ENCODE peak calls at places on chromosomes 6 and 20, in five cellular contexts. A is naive thymus-derived CD4-positive, alpha-beta T cell; D is thoracic aorta; E is BJ; G is heart left ventricle. K is an unnamed sample.

GRCh38 chr6:33112148-33112547 is 36.4 kb downstream of the HLA-DPB1 start:
- DNase-seq in A (no peak), D (no peak), E (peak), G (peak), K (peak)

GRCh38 chr6:7569082-7569481 is 20.9 kb upstream of the SNRNP48 start:
- DNase-seq in A (no peak), D (no peak), E (no peak), G (no peak), K (no peak)

GRCh38 chr6:57265755-57266221 is 43.7 kb upstream of the RAB23 start:
- DNase-seq in A (no peak), D (no peak), E (no peak), G (no peak), K (no peak)

GRCh38 chr20:49785851-49786174 is 26.8 kb upstream of the SLC9A8 start:
- DNase-seq in A (no peak), D (no peak), E (no peak), G (no peak), K (no peak)

GRCh38 chr6:36820700-36821580 is 18.3 kb downstream of the CPNE5 start:
- DNase-seq in A (no peak), D (no peak), E (peak), G (peak), K (peak)

GRCh38 chr6:136464874-136465273 is 85.3 kb downstream of the MAP7 start:
- DNase-seq in A (no peak), D (no peak), E (no peak), G (no peak), K (no peak)

GRCh38 chr6:34867484-34867883 is 20.4 kb downstream of the TAF11 start:
- DNase-seq in A (no peak), D (no peak), E (no peak), G (no peak), K (no peak)

GRCh38 chr20:12638633-12639360 is 370.0 kb upstream of the SPTLC3 start:
- DNase-seq in A (no peak), D (no peak), E (no peak), G (no peak), K (no peak)

GRCh38 chr6:5950448-5950847 is 56.3 kb downstream of the NRN1 start:
- DNase-seq in A (peak), D (no peak), E (no peak), G (peak), K (no peak)

GRCh38 chr6:33175436-33176069 is 16.7 kb downstream of the COL11A2 start:
- DNase-seq in A (no peak), D (no peak), E (no peak), G (no peak), K (no peak)

GRCh38 chr6:90896165-90896549 is 309.3 kb upstream of the MAP3K7 start:
- DNase-seq in A (no peak), D (no peak), E (no peak), G (no peak), K (no peak)

GRCh38 chr20:35618032-35618371 is 2.4 kb downstream of the SPAG4 start:
- DNase-seq in A (no peak), D (no peak), E (no peak), G (no peak), K (no peak)
- H3K4me3 ChIP-seq in A (peak), D (peak), E (peak), G (peak), K (peak)

DNA sequence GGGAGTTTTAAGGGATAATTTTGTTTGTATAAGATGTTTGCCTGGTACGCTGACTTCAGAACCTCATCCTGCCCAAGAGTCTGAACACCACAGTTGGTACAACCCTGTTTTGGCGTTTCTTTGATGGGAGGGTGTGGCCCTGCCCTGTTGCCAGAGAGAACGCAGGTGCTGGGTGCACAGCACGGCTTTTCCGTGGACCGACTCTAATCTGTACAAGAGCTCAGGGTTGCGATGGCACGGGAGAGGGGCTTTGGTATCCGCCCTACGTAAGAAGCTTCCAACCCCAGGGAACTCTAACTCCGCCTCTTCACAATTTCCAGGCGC is 1.3 kb downstream of the CYP24A1 start:
- DNase-seq in A (no peak), D (no peak), E (no peak), G (no peak), K (no peak)
- H3K4me3 ChIP-seq in A (no peak), D (no peak), E (no peak), G (no peak), K (no peak)

GRCh38 chr6:113642390-113642713 is 214.8 kb upstream of the MARCKS start:
- DNase-seq in A (no peak), D (no peak), E (no peak), G (no peak), K (no peak)
- H3K4me3 ChIP-seq in A (no peak), D (no peak), E (no peak), G (no peak), K (no peak)

DNA sequence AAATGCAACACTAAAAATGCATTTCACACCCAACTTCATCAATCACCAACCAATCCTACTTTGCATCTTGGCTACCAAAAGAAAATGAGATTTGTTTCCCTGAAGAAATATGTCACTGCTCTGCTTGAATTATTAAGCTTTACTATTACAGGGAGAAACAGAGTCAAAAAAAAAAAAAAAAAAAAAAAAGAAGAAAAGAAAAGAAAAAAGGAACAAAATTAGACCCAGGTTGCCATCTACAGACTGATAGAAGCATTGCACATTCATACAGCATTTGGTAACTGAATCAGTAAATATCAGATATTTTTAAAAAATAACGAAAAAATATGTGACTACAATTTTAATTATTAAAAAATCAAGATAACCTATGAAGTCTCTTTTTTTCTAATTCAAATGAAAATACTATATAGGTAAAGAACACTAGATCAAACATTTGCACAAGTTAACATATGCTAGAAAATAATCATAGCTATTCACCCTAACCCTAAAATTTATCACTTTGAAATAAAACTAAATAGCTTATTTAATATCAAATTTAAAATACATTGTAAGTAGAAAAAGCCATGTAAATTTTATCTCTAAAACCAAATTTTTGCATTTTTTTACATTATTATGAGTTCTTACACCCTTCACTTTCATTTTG is 83.3 kb downstream of the DCDC2 start:
- DNase-seq in A (no peak), D (no peak), E (no peak), G (no peak), K (no peak)
- H3K4me3 ChIP-seq in A (no peak), D (no peak), E (no peak), G (no peak), K (no peak)

K was measured in kidney epithelial cell.